ENCODE peak calls at places on chromosomes 7 and 10, in eight cellular contexts. One of them, this sample, is unnamed.

GRCh38 chr7:123208793-123209192 is 9.0 kb upstream of the SLC13A1 start:
- ATAC-seq in effector memory CD8-positive, alpha-beta T cell: no peak
- ATAC-seq in right cardiac atrium: no peak
- ATAC-seq in left lung: peak; percentile 78
- ATAC-seq in activated CD8-positive, alpha-beta memory T cell treated with anti-CD3 and anti-CD28 coated beads, Interleukin-2, amount 10 ng/mL, durations not matched to agents 7 days and 5 days: no peak
- ATAC-seq in activated naive CD8-positive, alpha-beta T cell treated with anti-CD3 and anti-CD28 coated beads, Interleukin-2, amount 50 U/mL, for 24 hours: no peak
- ATAC-seq in natural killer cell: no peak
- ATAC-seq in T-helper 17 cell: no peak
- ATAC-seq in this sample: no peak

GRCh38 chr10:12835709-12836108 is 165.8 kb downstream of the CCDC3 start:
- ATAC-seq in effector memory CD8-positive, alpha-beta T cell: no peak
- ATAC-seq in right cardiac atrium: peak; percentile 53
- ATAC-seq in left lung: peak; percentile 44
- ATAC-seq in activated CD8-positive, alpha-beta memory T cell treated with anti-CD3 and anti-CD28 coated beads, Interleukin-2, amount 10 ng/mL, durations not matched to agents 7 days and 5 days: no peak
- ATAC-seq in activated naive CD8-positive, alpha-beta T cell treated with anti-CD3 and anti-CD28 coated beads, Interleukin-2, amount 50 U/mL, for 24 hours: no peak
- ATAC-seq in natural killer cell: no peak
- ATAC-seq in T-helper 17 cell: no peak
- ATAC-seq in this sample: peak; percentile 65

GRCh38 chr10:121608669-121609190 is 10.5 kb upstream of the FGFR2 start:
- ATAC-seq in effector memory CD8-positive, alpha-beta T cell: peak; percentile 55
- ATAC-seq in right cardiac atrium: peak; percentile 95
- ATAC-seq in left lung: peak; percentile 96
- ATAC-seq in activated CD8-positive, alpha-beta memory T cell treated with anti-CD3 and anti-CD28 coated beads, Interleukin-2, amount 10 ng/mL, durations not matched to agents 7 days and 5 days: peak; percentile 71
- ATAC-seq in activated naive CD8-positive, alpha-beta T cell treated with anti-CD3 and anti-CD28 coated beads, Interleukin-2, amount 50 U/mL, for 24 hours: peak; percentile 62
- ATAC-seq in natural killer cell: no peak
- ATAC-seq in T-helper 17 cell: no peak
- ATAC-seq in this sample: peak; percentile 88

GRCh38 chr7:27066148-27066547 is 29.7 kb downstream of the HOXA1 start:
- ATAC-seq in effector memory CD8-positive, alpha-beta T cell: no peak
- ATAC-seq in right cardiac atrium: no peak
- ATAC-seq in left lung: no peak
- ATAC-seq in activated CD8-positive, alpha-beta memory T cell treated with anti-CD3 and anti-CD28 coated beads, Interleukin-2, amount 10 ng/mL, durations not matched to agents 7 days and 5 days: no peak
- ATAC-seq in activated naive CD8-positive, alpha-beta T cell treated with anti-CD3 and anti-CD28 coated beads, Interleukin-2, amount 50 U/mL, for 24 hours: no peak
- ATAC-seq in natural killer cell: no peak
- ATAC-seq in T-helper 17 cell: no peak
- ATAC-seq in this sample: peak; percentile 26

GRCh38 chr7:134696261-134696660 is 49.6 kb downstream of the BPGM start:
- ATAC-seq in effector memory CD8-positive, alpha-beta T cell: no peak
- ATAC-seq in right cardiac atrium: peak; percentile 48
- ATAC-seq in left lung: no peak
- ATAC-seq in activated CD8-positive, alpha-beta memory T cell treated with anti-CD3 and anti-CD28 coated beads, Interleukin-2, amount 10 ng/mL, durations not matched to agents 7 days and 5 days: no peak
- ATAC-seq in activated naive CD8-positive, alpha-beta T cell treated with anti-CD3 and anti-CD28 coated beads, Interleukin-2, amount 50 U/mL, for 24 hours: no peak
- ATAC-seq in natural killer cell: no peak
- ATAC-seq in T-helper 17 cell: no peak
- ATAC-seq in this sample: no peak

GRCh38 chr10:128884061-128884425 is 583.0 kb upstream of the MGMT start:
- ATAC-seq in effector memory CD8-positive, alpha-beta T cell: no peak
- ATAC-seq in right cardiac atrium: no peak
- ATAC-seq in left lung: no peak
- ATAC-seq in activated CD8-positive, alpha-beta memory T cell treated with anti-CD3 and anti-CD28 coated beads, Interleukin-2, amount 10 ng/mL, durations not matched to agents 7 days and 5 days: no peak
- ATAC-seq in activated naive CD8-positive, alpha-beta T cell treated with anti-CD3 and anti-CD28 coated beads, Interleukin-2, amount 50 U/mL, for 24 hours: no peak
- ATAC-seq in natural killer cell: no peak
- ATAC-seq in T-helper 17 cell: no peak
- ATAC-seq in this sample: no peak

GRCh38 chr7:139650429-139651100 is 127.1 kb downstream of the CLEC2L start:
- ATAC-seq in effector memory CD8-positive, alpha-beta T cell: no peak
- ATAC-seq in right cardiac atrium: peak; percentile 55
- ATAC-seq in left lung: no peak
- ATAC-seq in activated CD8-positive, alpha-beta memory T cell treated with anti-CD3 and anti-CD28 coated beads, Interleukin-2, amount 10 ng/mL, durations not matched to agents 7 days and 5 days: no peak
- ATAC-seq in activated naive CD8-positive, alpha-beta T cell treated with anti-CD3 and anti-CD28 coated beads, Interleukin-2, amount 50 U/mL, for 24 hours: no peak
- ATAC-seq in natural killer cell: peak; percentile 27
- ATAC-seq in T-helper 17 cell: no peak
- ATAC-seq in this sample: no peak

GRCh38 chr10:89352039-89352597 is 24.3 kb downstream of the IFIT3 start:
- ATAC-seq in effector memory CD8-positive, alpha-beta T cell: no peak
- ATAC-seq in right cardiac atrium: peak; percentile 73
- ATAC-seq in left lung: peak; percentile 84
- ATAC-seq in activated CD8-positive, alpha-beta memory T cell treated with anti-CD3 and anti-CD28 coated beads, Interleukin-2, amount 10 ng/mL, durations not matched to agents 7 days and 5 days: no peak
- ATAC-seq in activated naive CD8-positive, alpha-beta T cell treated with anti-CD3 and anti-CD28 coated beads, Interleukin-2, amount 50 U/mL, for 24 hours: no peak
- ATAC-seq in natural killer cell: no peak
- ATAC-seq in T-helper 17 cell: no peak
- ATAC-seq in this sample: no peak

This sample was measured in esophagus mucosa.